ENCODE peak calls at places on chromosomes 7 and 10, in four cellular contexts. One of them, this sample, is unnamed.

GRCh38 chr10:47050618-47051455 is 139.6 kb downstream of the PTPN20 start:
- DNase-seq in A549: no peak
- DNase-seq in foreskin keratinocyte: no peak
- DNase-seq in H9: peak; percentile 30
- DNase-seq in this sample: no peak

GRCh38 chr10:125375210-125375609 is 214.8 kb upstream of the CTBP2 start:
- DNase-seq in A549: peak; percentile 30
- DNase-seq in foreskin keratinocyte: peak; percentile 20
- DNase-seq in H9: no peak
- DNase-seq in this sample: peak; percentile 2

GRCh38 chr10:95730233-95730632 is 25.7 kb upstream of the ENTPD1 start:
- DNase-seq in A549: no peak
- DNase-seq in foreskin keratinocyte: no peak
- DNase-seq in H9: no peak
- DNase-seq in this sample: no peak

GRCh38 chr10:92538231-92538958 is 35.5 kb downstream of the IDE start:
- DNase-seq in A549: no peak
- DNase-seq in foreskin keratinocyte: no peak
- DNase-seq in H9: no peak
- DNase-seq in this sample: no peak

GRCh38 chr7:156050636-156051569 is 238.6 kb upstream of the SHH start:
- DNase-seq in A549: no peak
- DNase-seq in foreskin keratinocyte: no peak
- DNase-seq in H9: no peak
- DNase-seq in this sample: no peak

GRCh38 chr10:116138897-116139296 is 134.1 kb downstream of the GFRA1 start:
- DNase-seq in A549: no peak
- DNase-seq in foreskin keratinocyte: peak; percentile 40
- DNase-seq in H9: no peak
- DNase-seq in this sample: peak; percentile 0

GRCh38 chr7:48441848-48442492 is 270.7 kb downstream of the ABCA13 start:
- DNase-seq in A549: no peak
- DNase-seq in foreskin keratinocyte: no peak
- DNase-seq in H9: no peak
- DNase-seq in this sample: no peak

GRCh38 chr7:42254217-42254616 is 17.2 kb upstream of the GLI3 start:
- DNase-seq in A549: no peak
- DNase-seq in foreskin keratinocyte: peak; percentile 20
- DNase-seq in H9: no peak
- DNase-seq in this sample: no peak

GRCh38 chr10:124652200-124652599 is 92.0 kb downstream of the FAM53B start:
- DNase-seq in A549: no peak
- DNase-seq in foreskin keratinocyte: no peak
- DNase-seq in H9: no peak
- DNase-seq in this sample: no peak

GRCh38 chr7:127409629-127410028 is 17.1 kb upstream of the ZNF800 start:
- DNase-seq in A549: no peak
- DNase-seq in foreskin keratinocyte: no peak
- DNase-seq in H9: no peak
- DNase-seq in this sample: no peak

GRCh38 chr10:6503171-6503570 is 76.9 kb downstream of the PRKCQ start:
- DNase-seq in A549: no peak
- DNase-seq in foreskin keratinocyte: no peak
- DNase-seq in H9: no peak
- DNase-seq in this sample: no peak

GRCh38 chr10:60032723-60033122 is 126.4 kb upstream of the CCDC6 start:
- DNase-seq in A549: peak; percentile 67
- DNase-seq in foreskin keratinocyte: peak; percentile 32
- DNase-seq in H9: no peak
- DNase-seq in this sample: no peak

GRCh38 chr10:113397031-113397430 is 155.8 kb upstream of the HABP2 start:
- DNase-seq in A549: no peak
- DNase-seq in foreskin keratinocyte: no peak
- DNase-seq in H9: no peak
- DNase-seq in this sample: no peak

GRCh38 chr7:3028071-3028766 is 15.4 kb downstream of the CARD11 start:
- DNase-seq in A549: peak; percentile 79
- DNase-seq in foreskin keratinocyte: peak; percentile 48
- DNase-seq in H9: no peak
- DNase-seq in this sample: peak; percentile 62

GRCh38 chr10:130743751-130744191 is 567.8 kb downstream of the TCERG1L start:
- DNase-seq in A549: no peak
- DNase-seq in foreskin keratinocyte: no peak
- DNase-seq in H9: no peak
- DNase-seq in this sample: no peak

GRCh38 chr10:103877861-103878260 is 22.5 kb upstream of the SH3PXD2A start:
- DNase-seq in A549: no peak
- DNase-seq in foreskin keratinocyte: no peak
- DNase-seq in H9: no peak
- DNase-seq in this sample: no peak

GRCh38 chr10:103879409-103879808 is 24.0 kb upstream of the SH3PXD2A start:
- DNase-seq in A549: no peak
- DNase-seq in foreskin keratinocyte: no peak
- DNase-seq in H9: no peak
- DNase-seq in this sample: no peak

GRCh38 chr10:103879831-103880230 is 24.5 kb upstream of the SH3PXD2A start:
- DNase-seq in A549: no peak
- DNase-seq in foreskin keratinocyte: no peak
- DNase-seq in H9: no peak
- DNase-seq in this sample: no peak

GRCh38 chr10:103874730-103875129 is 19.4 kb upstream of the SH3PXD2A start:
- DNase-seq in A549: no peak
- DNase-seq in foreskin keratinocyte: no peak
- DNase-seq in H9: no peak
- DNase-seq in this sample: no peak

DNA sequence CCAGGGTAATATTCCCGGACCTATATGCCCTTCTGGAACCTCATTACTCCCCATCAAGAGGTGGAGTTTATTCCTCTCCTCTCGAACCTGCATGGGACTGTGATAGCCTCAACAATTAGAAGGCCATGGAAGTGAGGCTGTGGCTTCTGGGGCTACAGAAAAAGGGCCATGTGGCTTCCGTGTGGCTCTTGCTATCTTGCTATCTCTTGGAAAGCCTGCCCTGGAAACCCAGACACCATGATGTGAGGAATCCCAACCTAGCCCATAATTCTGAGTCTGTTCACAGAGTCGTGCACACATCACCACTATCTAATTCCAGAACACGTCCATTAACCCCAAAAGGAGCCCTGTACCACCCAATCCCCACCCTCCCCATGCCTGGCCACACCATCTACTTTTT is 20.8 kb upstream of the SH3PXD2A start:
- DNase-seq in A549: no peak
- DNase-seq in foreskin keratinocyte: no peak
- DNase-seq in H9: no peak
- DNase-seq in this sample: no peak
- H3K27ac ChIP-seq in A549: no peak overlapping the region
- H3K27ac ChIP-seq in foreskin keratinocyte: no peak overlapping the region
- H3K27ac ChIP-seq in H9: no peak overlapping the region
- H3K27ac ChIP-seq in this sample: no peak overlapping the region

GRCh38 chr7:139264220-139264619 is 33.2 kb downstream of the UBN2 start:
- DNase-seq in A549: no peak
- DNase-seq in foreskin keratinocyte: no peak
- DNase-seq in H9: no peak
- DNase-seq in this sample: no peak

GRCh38 chr7:139265673-139266072 is 34.6 kb downstream of the UBN2 start:
- DNase-seq in A549: no peak
- DNase-seq in foreskin keratinocyte: no peak
- DNase-seq in H9: no peak
- DNase-seq in this sample: no peak
- H3K27ac ChIP-seq in A549: no peak overlapping the region
- H3K27ac ChIP-seq in foreskin keratinocyte: no peak overlapping the region
- H3K27ac ChIP-seq in H9: no peak overlapping the region
- H3K27ac ChIP-seq in this sample: no peak overlapping the region

DNA sequence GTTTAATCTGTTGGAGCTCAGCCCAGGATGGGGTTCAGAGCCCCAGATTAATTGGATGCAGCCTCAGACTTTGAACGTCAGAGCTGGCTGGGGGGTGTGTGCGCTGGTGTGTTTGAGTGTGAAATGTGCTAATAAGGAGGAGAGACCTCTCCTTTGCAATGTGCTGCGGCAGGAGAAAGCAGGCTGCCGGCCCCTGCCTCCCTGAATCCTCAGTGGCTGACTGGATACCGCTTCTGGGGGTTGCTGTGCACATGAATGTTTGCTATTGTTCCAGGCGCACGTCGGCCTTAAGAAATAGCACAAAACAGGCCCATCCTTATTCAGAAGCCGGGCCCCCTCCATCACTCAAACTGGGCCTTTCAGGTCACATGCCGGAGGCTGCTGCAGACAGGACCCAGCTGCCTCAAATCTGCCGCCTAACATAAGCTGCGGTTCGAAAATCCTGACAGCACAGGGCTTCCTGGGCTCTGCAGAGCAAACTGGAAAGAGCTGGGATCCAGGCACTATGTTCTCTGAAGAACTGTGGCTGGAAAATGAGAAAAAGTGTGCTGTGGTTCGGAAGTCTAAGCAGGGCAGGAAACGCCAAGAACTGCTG is 83.9 kb upstream of the PRR15 start:
- DNase-seq in A549: no peak
- DNase-seq in foreskin keratinocyte: no peak
- DNase-seq in H9: no peak
- DNase-seq in this sample: no peak
- H3K27ac ChIP-seq in A549: no peak overlapping the region
- H3K27ac ChIP-seq in foreskin keratinocyte: no peak overlapping the region
- H3K27ac ChIP-seq in H9: no peak overlapping the region
- H3K27ac ChIP-seq in this sample: no peak overlapping the region

GRCh38 chr7:104185346-104185745 is 22.5 kb downstream of the ORC5 start:
- DNase-seq in A549: no peak
- DNase-seq in foreskin keratinocyte: no peak
- DNase-seq in H9: no peak
- DNase-seq in this sample: no peak
- H3K27ac ChIP-seq in A549: no peak overlapping the region
- H3K27ac ChIP-seq in foreskin keratinocyte: no peak overlapping the region
- H3K27ac ChIP-seq in H9: no peak overlapping the region
- H3K27ac ChIP-seq in this sample: no peak overlapping the region

GRCh38 chr10:43452356-43452914 is 15.5 kb downstream of the ZNF487 start:
- DNase-seq in A549: no peak
- DNase-seq in foreskin keratinocyte: no peak
- DNase-seq in H9: no peak
- DNase-seq in this sample: no peak
- H3K27ac ChIP-seq in A549: no peak overlapping the region
- H3K27ac ChIP-seq in foreskin keratinocyte: peak overlapping the region; percentile 94
- H3K27ac ChIP-seq in H9: no peak overlapping the region
- H3K27ac ChIP-seq in this sample: peak overlapping the region; percentile 93

GRCh38 chr10:15141136-15142067 is 27.1 kb downstream of the NMT2 start:
- DNase-seq in A549: no peak
- DNase-seq in foreskin keratinocyte: no peak
- DNase-seq in H9: no peak
- DNase-seq in this sample: no peak
- H3K27ac ChIP-seq in A549: no peak overlapping the region
- H3K27ac ChIP-seq in foreskin keratinocyte: no peak overlapping the region
- H3K27ac ChIP-seq in H9: no peak overlapping the region
- H3K27ac ChIP-seq in this sample: no peak overlapping the region

DNA sequence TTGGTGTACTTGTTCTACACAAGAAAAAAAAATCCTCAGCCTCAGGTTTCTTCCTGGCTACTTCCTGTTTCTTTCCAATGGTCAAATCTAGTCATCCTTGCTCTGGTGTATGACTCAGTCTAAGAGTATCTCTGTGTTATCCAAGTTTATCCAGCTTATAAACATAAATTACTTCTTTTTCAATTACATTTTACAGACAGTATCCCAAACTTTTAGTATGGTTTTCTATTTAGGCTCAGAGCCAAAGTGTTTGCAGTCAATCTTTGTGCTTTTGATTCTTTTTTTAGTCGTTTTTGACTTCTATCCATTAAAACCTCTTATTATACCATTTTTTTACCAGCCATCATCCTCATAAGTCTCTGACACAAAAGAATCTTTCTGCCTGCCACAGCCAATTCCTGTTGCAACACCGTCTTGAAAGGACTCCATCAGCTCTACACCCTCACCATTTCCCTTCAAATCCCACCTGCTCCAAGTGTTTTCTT is 294.6 kb downstream of the PTEN start:
- DNase-seq in A549: peak; percentile 26
- DNase-seq in foreskin keratinocyte: peak; percentile 62
- DNase-seq in H9: no peak
- DNase-seq in this sample: no peak
- H3K27ac ChIP-seq in A549: peak overlapping the region; percentile 71
- H3K27ac ChIP-seq in foreskin keratinocyte: peak overlapping the region; percentile 8
- H3K27ac ChIP-seq in H9: no peak overlapping the region
- H3K27ac ChIP-seq in this sample: peak overlapping the region; percentile 71

GRCh38 chr7:106140406-106141173 is 28.5 kb upstream of the SYPL1 start:
- DNase-seq in A549: no peak
- DNase-seq in foreskin keratinocyte: no peak
- DNase-seq in H9: no peak
- DNase-seq in this sample: no peak

GRCh38 chr7:106138776-106139175 is 26.7 kb upstream of the SYPL1 start:
- DNase-seq in A549: no peak
- DNase-seq in foreskin keratinocyte: no peak
- DNase-seq in H9: no peak
- DNase-seq in this sample: no peak

GRCh38 chr7:106143711-106144347 is 31.7 kb upstream of the SYPL1 start:
- DNase-seq in A549: no peak
- DNase-seq in foreskin keratinocyte: no peak
- DNase-seq in H9: no peak
- DNase-seq in this sample: no peak

DNA sequence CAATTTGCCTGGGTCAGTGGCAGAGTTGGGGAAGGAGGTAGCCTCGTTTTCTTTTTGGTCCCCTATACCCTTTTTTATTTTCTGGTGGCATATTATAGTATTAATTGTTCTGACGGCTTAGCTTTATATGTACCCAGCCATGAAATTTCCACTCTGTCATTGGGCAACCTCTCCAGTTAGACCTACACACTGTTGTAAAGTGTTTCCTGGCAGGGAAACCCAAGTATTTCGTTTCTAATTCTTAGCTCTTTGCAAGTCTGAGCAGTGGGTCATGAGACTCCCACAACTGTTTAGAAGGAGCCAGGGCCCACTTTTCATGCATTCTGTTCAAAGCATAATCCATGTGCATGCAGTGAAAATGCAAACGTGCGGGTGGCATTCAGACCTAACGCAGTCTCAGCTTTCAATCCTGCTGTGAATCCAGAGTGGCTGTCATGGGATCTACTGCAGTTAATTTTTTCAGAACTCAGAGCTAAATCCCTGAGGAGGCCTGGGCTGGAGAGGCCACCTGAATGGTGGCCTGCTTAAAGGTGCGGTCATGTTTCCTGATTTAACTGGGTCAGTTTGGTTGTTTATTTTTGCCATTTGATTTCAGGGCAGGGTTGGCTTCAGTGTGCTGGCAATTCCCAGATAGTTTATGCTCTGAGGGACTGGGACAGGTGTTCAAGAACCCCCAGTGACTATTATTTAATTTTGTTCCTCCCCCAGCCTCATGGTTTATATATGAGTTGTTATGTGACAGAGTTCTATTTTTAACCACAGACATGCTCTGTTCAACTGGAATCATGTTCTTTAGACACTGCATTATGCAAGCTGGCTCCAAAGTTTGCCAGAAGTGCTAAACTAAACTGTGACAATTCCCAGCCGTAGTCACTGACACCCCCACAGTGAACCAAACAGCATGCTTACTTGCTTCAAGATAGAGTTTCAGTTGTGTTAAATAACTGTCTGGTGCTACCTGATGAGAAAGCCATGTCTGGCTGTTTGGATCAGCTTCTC is 27.4 kb upstream of the SYPL1 start:
- DNase-seq in A549: no peak
- DNase-seq in foreskin keratinocyte: no peak
- DNase-seq in H9: no peak
- DNase-seq in this sample: no peak
- H3K27ac ChIP-seq in A549: no peak overlapping the region
- H3K27ac ChIP-seq in foreskin keratinocyte: no peak overlapping the region
- H3K27ac ChIP-seq in H9: no peak overlapping the region
- H3K27ac ChIP-seq in this sample: no peak overlapping the region